ENCODE peak calls at places on chromosomes 12 and 14, in nine cellular contexts. L is cardiac septum; R is pons; Q is CD4-positive, alpha-beta T cell; W is PC-3; X is central memory CD4-positive, alpha-beta T cell; E is activated T-helper 1 cell treated with anti-CD3 and anti-CD28 coated beads, Interleukin-12 subunit alpha, Interleukin-12 subunit beta, Interleukin-2, Interleukin-4 antibody, amounts not matched to agents 30 ng/mL and 10 ng/mL and 1 ng/mL, durations not matched to agents 14 hours and 24 hours and 36 hours; H is stimulated activated CD8-positive, alpha-beta memory T cell treated with anti-CD3 and anti-CD28 coated beads, Interleukin-4, amount 100 ng/mL, for 24 hours; A is myocyte. C is an unnamed sample.

GRCh38 chr12:77053259-77053658 is 12.1 kb downstream of the E2F7 start:
- DNase-seq in L (no peak), R (no peak), Q (no peak), W (no peak), X (no peak), E (no peak), H (no peak), A (no peak), C (no peak)

GRCh38 chr14:76752744-76753143 is 8.5 kb upstream of the VASH1 start:
- DNase-seq in L (no peak), R (peak), Q (no peak), W (no peak), X (no peak), E (no peak), H (no peak), A (no peak), C (no peak)

GRCh38 chr14:103512701-103513611 is 9.7 kb downstream of the CKB start:
- DNase-seq in L (peak), R (no peak), Q (no peak), W (peak), X (no peak), E (no peak), H (no peak), A (peak), C (no peak)

GRCh38 chr12:51898937-51899336 is 8.4 kb upstream of the ACVRL1 start:
- DNase-seq in L (no peak), R (no peak), Q (no peak), W (peak), X (no peak), E (no peak), H (no peak), A (no peak), C (no peak)

GRCh38 chr14:29339491-29339890 is 572.9 kb downstream of the FOXG1 start:
- DNase-seq in L (no peak), R (no peak), Q (no peak), W (peak), X (no peak), E (no peak), H (no peak), A (no peak), C (no peak)

GRCh38 chr14:86013663-86014062 is 483.7 kb downstream of the FLRT2 start:
- DNase-seq in L (no peak), R (no peak), Q (no peak), W (peak), X (no peak), E (no peak), H (no peak), A (no peak), C (no peak)

GRCh38 chr12:56953314-56953713 is 4.1 kb downstream of the RDH16 start:
- DNase-seq in L (no peak), R (no peak), Q (no peak), W (no peak), X (no peak), E (no peak), H (no peak), A (peak), C (no peak)

GRCh38 chr12:82507656-82508055 is 149.3 kb downstream of the METTL25 start:
- DNase-seq in L (no peak), R (no peak), Q (no peak), W (no peak), X (no peak), E (no peak), H (no peak), A (peak), C (no peak)

GRCh38 chr14:68941820-68942219 is 37.3 kb downstream of the ACTN1 start:
- DNase-seq in L (no peak), R (no peak), Q (no peak), W (peak), X (no peak), E (no peak), H (no peak), A (peak), C (no peak)

GRCh38 chr14:31251028-31251958 is 43.7 kb upstream of the HECTD1 start:
- DNase-seq in L (no peak), R (no peak), Q (no peak), W (no peak), X (no peak), E (no peak), H (no peak), A (peak), C (no peak)

GRCh38 chr12:4271433-4272013 is 2.0 kb upstream of the CCND2 start:
- DNase-seq in L (no peak), R (no peak), Q (no peak), W (no peak), X (no peak), E (peak), H (no peak), A (no peak), C (peak)

C was measured in immature natural killer cell.